ENCODE peak calls at places on chromosomes 2 and 18, in five cellular contexts. U is HCT116, C is EH, X is NCI-H146, A is memory B cell. M is an unnamed sample.

GRCh38 chr2:95346738-95347671 is 49.9 kb downstream of the KCNIP3 start:
- DNase-seq in U (no peak), C (peak; percentile 35), X (no peak), A (no peak), M (no peak)

GRCh38 chr2:122794100-122794499 is 1038.6 kb downstream of the TSN start:
- DNase-seq in U (no peak), C (no peak), X (no peak), A (no peak), M (no peak)

GRCh38 chr18:31099490-31100230 is 2.6 kb downstream of the DSC2 start:
- DNase-seq in U (no peak), C (no peak), X (no peak), A (no peak), M (no peak)

GRCh38 chr2:65085148-65085547 is 28.9 kb downstream of the CEP68 start:
- DNase-seq in U (no peak), C (no peak), X (no peak), A (no peak), M (no peak)

GRCh38 chr2:189204322-189204941 is 24.9 kb upstream of the COL5A2 start:
- DNase-seq in U (peak; percentile 22), C (peak; percentile 64), X (no peak), A (no peak), M (no peak)

GRCh38 chr18:26863921-26864497 is 1.5 kb downstream of the AQP4 start:
- DNase-seq in U (no peak), C (no peak), X (peak; percentile 30), A (no peak), M (no peak)

GRCh38 chr18:48828713-48829442 is 121.9 kb downstream of the SMAD7 start:
- DNase-seq in U (no peak), C (no peak), X (peak; percentile 71), A (no peak), M (no peak)

GRCh38 chr2:149544692-149545091 is 42.9 kb downstream of the MMADHC start:
- DNase-seq in U (no peak), C (no peak), X (no peak), A (no peak), M (no peak)

GRCh38 chr2:118980573-118980972 is 38.6 kb downstream of the MARCO start:
- DNase-seq in U (no peak), C (no peak), X (no peak), A (no peak), M (no peak)

GRCh38 chr18:3498705-3499451 is 48.9 kb downstream of the TGIF1 start:
- DNase-seq in U (no peak), C (peak; percentile 39), X (peak; percentile 35), A (peak; percentile 26), M (no peak)

GRCh38 chr2:241608881-241609280 is 28.1 kb downstream of the THAP4 start:
- DNase-seq in U (no peak), C (no peak), X (no peak), A (no peak), M (no peak)

GRCh38 chr2:43340945-43341356 is 114.5 kb upstream of the ZFP36L2 start:
- DNase-seq in U (no peak), C (peak; percentile 85), X (no peak), A (no peak), M (no peak)

GRCh38 chr2:68185541-68186164 is 28.0 kb downstream of the PNO1 start:
- DNase-seq in U (peak; percentile 62), C (peak; percentile 50), X (peak; percentile 48), A (peak; percentile 65), M (peak; percentile 32)

GRCh38 chr2:46381263-46381849 is 84.1 kb downstream of the EPAS1 start:
- DNase-seq in U (no peak), C (no peak), X (no peak), A (no peak), M (no peak)

GRCh38 chr2:216012133-216012829 is 1.1 kb downstream of the MREG start:
- DNase-seq in U (no peak), C (peak; percentile 37), X (peak; percentile 1), A (no peak), M (no peak)

GRCh38 chr2:187500585-187501359 is 52.7 kb upstream of the CALCRL start:
- DNase-seq in U (peak; percentile 23), C (peak; percentile 71), X (peak; percentile 41), A (no peak), M (no peak)

GRCh38 chr18:25164837-25165791 is 186.9 kb downstream of the ZNF521 start:
- DNase-seq in U (no peak), C (peak; percentile 62), X (no peak), A (no peak), M (peak; percentile 6)